ENCODE peak calls at places on chromosomes 2 and 18, in eight cellular contexts. Y, W, P, I, H, E, N and T are unnamed samples.

GRCh38 chr2:101770672-101771071 is 73.2 kb downstream of the MAP4K4 start:
- DNase-seq in Y (peak), W (no peak), P (peak), I (peak), H (no peak), E (peak), N (no peak), T (peak)

GRCh38 chr2:189350515-189351209 is 90.6 kb upstream of the WDR75 start:
- DNase-seq in Y (peak), W (no peak), P (no peak), I (no peak), H (no peak), E (peak), N (peak), T (no peak)

GRCh38 chr2:224885836-224886547 is 156.3 kb downstream of the DOCK10 start:
- DNase-seq in Y (peak), W (no peak), P (peak), I (no peak), H (no peak), E (peak), N (no peak), T (peak)

GRCh38 chr2:191217580-191217979 is 27.6 kb upstream of the MYO1B start:
- DNase-seq in Y (peak), W (no peak), P (peak), I (no peak), H (no peak), E (peak), N (no peak), T (no peak)

GRCh38 chr18:79241755-79242154 is 154.0 kb upstream of the NFATC1 start:
- DNase-seq in Y (no peak), W (no peak), P (no peak), I (no peak), H (no peak), E (no peak), N (no peak), T (no peak)

GRCh38 chr18:23106575-23106974 is 28.7 kb upstream of the CABLES1 start:
- DNase-seq in Y (peak), W (no peak), P (peak), I (no peak), H (no peak), E (peak), N (no peak), T (no peak)

GRCh38 chr18:11982981-11983380 is 1.7 kb downstream of the IMPA2 start:
- DNase-seq in Y (no peak), W (no peak), P (no peak), I (no peak), H (no peak), E (no peak), N (no peak), T (no peak)

GRCh38 chr2:63827749-63828148 is 13.9 kb upstream of the UGP2 start:
- DNase-seq in Y (peak), W (no peak), P (peak), I (no peak), H (no peak), E (peak), N (peak), T (no peak)

GRCh38 chr18:79693561-79694205 is 14.1 kb downstream of the CTDP1 start:
- DNase-seq in Y (no peak), W (peak), P (no peak), I (no peak), H (no peak), E (no peak), N (no peak), T (no peak)

GRCh38 chr18:52216686-52217085 is 123.3 kb upstream of the DCC start:
- DNase-seq in Y (peak), W (no peak), P (no peak), I (no peak), H (no peak), E (peak), N (no peak), T (no peak)

GRCh38 chr18:80191907-80192652 is 55.2 kb downstream of the PARD6G start:
- DNase-seq in Y (no peak), W (no peak), P (no peak), I (no peak), H (no peak), E (no peak), N (no peak), T (peak)

GRCh38 chr18:62844850-62845643 is 129.7 kb downstream of the PHLPP1 start:
- DNase-seq in Y (no peak), W (no peak), P (no peak), I (no peak), H (no peak), E (no peak), N (no peak), T (peak)

GRCh38 chr2:215454519-215454918 is 18.7 kb upstream of the FN1 start:
- DNase-seq in Y (peak), W (no peak), P (peak), I (no peak), H (no peak), E (no peak), N (no peak), T (peak)

GRCh38 chr2:173940208-173941020 is 24.8 kb downstream of the SP3 start:
- DNase-seq in Y (no peak), W (no peak), P (no peak), I (no peak), H (no peak), E (no peak), N (no peak), T (no peak)

GRCh38 chr2:47497843-47498460 is 95.0 kb downstream of the MSH2 start:
- DNase-seq in Y (no peak), W (no peak), P (peak), I (no peak), H (no peak), E (no peak), N (no peak), T (no peak)

GRCh38 chr18:22977847-22978701 is 44.9 kb downstream of the RBBP8 start:
- DNase-seq in Y (peak), W (no peak), P (peak), I (no peak), H (no peak), E (peak), N (no peak), T (no peak)

GRCh38 chr18:4004176-4004829 is 450.8 kb downstream of the DLGAP1 start:
- DNase-seq in Y (peak), W (no peak), P (peak), I (no peak), H (no peak), E (no peak), N (no peak), T (no peak)

GRCh38 chr2:101679801-101680487 is 17.6 kb upstream of the MAP4K4 start:
- DNase-seq in Y (peak), W (no peak), P (no peak), I (no peak), H (no peak), E (no peak), N (no peak), T (no peak)

GRCh38 chr18:76274470-76275289 is 220.4 kb downstream of the ZNF516 start:
- DNase-seq in Y (no peak), W (peak), P (no peak), I (peak), H (no peak), E (peak), N (no peak), T (no peak)

GRCh38 chr18:69648486-69648885 is 247.8 kb downstream of the DOK6 start:
- DNase-seq in Y (no peak), W (no peak), P (no peak), I (no peak), H (no peak), E (no peak), N (no peak), T (no peak)

GRCh38 chr2:238389985-238390682 is 36.6 kb upstream of the ASB1 start:
- DNase-seq in Y (peak), W (no peak), P (peak), I (peak), H (no peak), E (no peak), N (no peak), T (no peak)

GRCh38 chr2:210502997-210503621 is 26.6 kb upstream of the LANCL1 start:
- DNase-seq in Y (peak), W (peak), P (peak), I (peak), H (peak), E (peak), N (no peak), T (peak)

GRCh38 chr2:86021396-86022378 is 84.0 kb downstream of the POLR1A start:
- DNase-seq in Y (no peak), W (no peak), P (no peak), I (no peak), H (no peak), E (no peak), N (no peak), T (no peak)

GRCh38 chr2:25041307-25041927 is 459 bp upstream of the EFR3B start:
- DNase-seq in Y (peak), W (peak), P (peak), I (peak), H (no peak), E (peak), N (peak), T (no peak)

GRCh38 chr2:102488063-102488462 is 15.0 kb downstream of the SLC9A4 start:
- DNase-seq in Y (peak), W (no peak), P (peak), I (no peak), H (no peak), E (peak), N (no peak), T (no peak)

GRCh38 chr2:26724784-26725515 is 32.4 kb downstream of the KCNK3 start:
- DNase-seq in Y (no peak), W (no peak), P (no peak), I (no peak), H (no peak), E (no peak), N (no peak), T (no peak)

GRCh38 chr2:162298669-162299335 is 19.7 kb downstream of the IFIH1 start:
- DNase-seq in Y (no peak), W (no peak), P (no peak), I (no peak), H (no peak), E (no peak), N (no peak), T (no peak)

GRCh38 chr2:176653856-176654443 is 384.7 kb downstream of the MTX2 start:
- DNase-seq in Y (peak), W (peak), P (peak), I (peak), H (peak), E (peak), N (peak), T (no peak)

GRCh38 chr18:50115095-50115494 is 79.9 kb downstream of the MYO5B start:
- DNase-seq in Y (peak), W (no peak), P (peak), I (no peak), H (no peak), E (no peak), N (no peak), T (no peak)

GRCh38 chr2:168814939-168815907 is 12.8 kb downstream of the NOSTRIN start:
- DNase-seq in Y (peak), W (no peak), P (no peak), I (no peak), H (no peak), E (peak), N (no peak), T (no peak)

GRCh38 chr2:224709276-224709675 is 6.9 kb downstream of the CCDC195 start:
- DNase-seq in Y (no peak), W (no peak), P (no peak), I (no peak), H (no peak), E (no peak), N (no peak), T (no peak)

GRCh38 chr2:32894119-32894728 is 52.5 kb upstream of the LTBP1 start:
- DNase-seq in Y (no peak), W (no peak), P (no peak), I (no peak), H (no peak), E (no peak), N (no peak), T (no peak)

GRCh38 chr2:7071916-7072556 is 154.8 kb downstream of the RNF144A start:
- DNase-seq in Y (no peak), W (no peak), P (no peak), I (no peak), H (no peak), E (no peak), N (no peak), T (no peak)

GRCh38 chr2:105926960-105927678 is 182.4 kb downstream of the NCK2 start:
- DNase-seq in Y (no peak), W (no peak), P (no peak), I (no peak), H (no peak), E (no peak), N (no peak), T (no peak)

GRCh38 chr2:101696272-101697123 is 1.0 kb upstream of the MAP4K4 start:
- DNase-seq in Y (no peak), W (no peak), P (peak), I (no peak), H (no peak), E (peak), N (peak), T (no peak)

GRCh38 chr18:73352546-73352945 is 484.8 kb upstream of the NETO1 start:
- DNase-seq in Y (no peak), W (no peak), P (no peak), I (no peak), H (no peak), E (peak), N (no peak), T (no peak)

GRCh38 chr2:212066546-212066945 is 472.1 kb downstream of the ERBB4 start:
- DNase-seq in Y (peak), W (no peak), P (peak), I (no peak), H (no peak), E (no peak), N (no peak), T (no peak)
- TF ChIP-seq CTCF in Y (no peak), W (no peak), P (no peak), I (no peak), H (no peak), E (no peak), N (no peak), T (no peak)

GRCh38 chr18:26457195-26457594 is 91.2 kb downstream of the KCTD1 start:
- DNase-seq in Y (no peak), W (no peak), P (no peak), I (no peak), H (no peak), E (no peak), N (no peak), T (no peak)

GRCh38 chr18:26455639-26456038 is 92.7 kb downstream of the KCTD1 start:
- DNase-seq in Y (no peak), W (no peak), P (no peak), I (no peak), H (no peak), E (no peak), N (no peak), T (no peak)

GRCh38 chr18:26457611-26458350 is 90.6 kb downstream of the KCTD1 start:
- DNase-seq in Y (no peak), W (peak), P (no peak), I (peak), H (no peak), E (no peak), N (no peak), T (no peak)

GRCh38 chr18:26454616-26455015 is 93.7 kb downstream of the KCTD1 start:
- DNase-seq in Y (no peak), W (no peak), P (no peak), I (no peak), H (no peak), E (no peak), N (no peak), T (no peak)

DNA sequence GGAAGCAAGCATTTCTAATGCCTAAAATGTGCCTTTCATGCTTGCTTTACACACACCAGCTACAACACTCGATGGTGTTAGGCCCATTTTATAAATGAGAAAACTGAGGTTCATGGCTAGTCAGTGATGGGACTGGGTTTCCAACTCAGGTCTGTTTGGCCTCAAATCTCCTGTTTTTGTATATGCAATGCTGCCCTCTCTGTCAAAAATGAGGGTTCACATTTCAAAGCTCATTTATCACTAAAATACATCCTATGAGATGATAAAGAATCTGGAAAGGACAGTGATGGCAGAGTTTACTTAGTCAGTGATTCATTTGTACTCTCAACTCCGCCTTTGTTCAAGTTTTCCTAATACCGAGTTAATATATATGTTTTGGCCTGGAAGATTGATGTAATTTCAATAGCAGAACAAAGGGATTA is 92.3 kb downstream of the KCTD1 start:
- DNase-seq in Y (no peak), W (no peak), P (peak), I (no peak), H (no peak), E (no peak), N (no peak), T (no peak)
- TF ChIP-seq CTCF in Y (no peak), W (no peak), P (no peak), I (no peak), H (no peak), E (no peak), N (no peak), T (peak)

GRCh38 chr2:38747007-38747424 is 4.1 kb downstream of the SRSF7 start:
- DNase-seq in Y (no peak), W (no peak), P (no peak), I (no peak), H (no peak), E (no peak), N (no peak), T (no peak)
- TF ChIP-seq CTCF in Y (no peak), W (no peak), P (no peak), I (no peak), H (no peak), E (no peak), N (no peak), T (no peak)

GRCh38 chr18:48951448-48952286 is 902 bp upstream of the SMAD7 start:
- DNase-seq in Y (peak), W (peak), P (peak), I (peak), H (no peak), E (peak), N (peak), T (peak)
- TF ChIP-seq CTCF in Y (no peak), W (no peak), P (peak), I (peak), H (peak), E (no peak), N (no peak), T (peak)

GRCh38 chr2:59276033-59276432 is 1034.9 kb upstream of the FANCL start:
- DNase-seq in Y (no peak), W (peak), P (no peak), I (no peak), H (no peak), E (no peak), N (no peak), T (no peak)
- TF ChIP-seq CTCF in Y (no peak), W (peak), P (peak), I (peak), H (no peak), E (peak), N (no peak), T (peak)

GRCh38 chr2:28322051-28322450 is 70.6 kb upstream of the FOSL2 start:
- DNase-seq in Y (no peak), W (no peak), P (no peak), I (no peak), H (no peak), E (no peak), N (no peak), T (no peak)

GRCh38 chr2:28319118-28320008 is 73.3 kb upstream of the FOSL2 start:
- DNase-seq in Y (peak), W (no peak), P (no peak), I (no peak), H (no peak), E (no peak), N (no peak), T (no peak)

GRCh38 chr2:28320009-28320365 is 72.7 kb upstream of the FOSL2 start:
- DNase-seq in Y (no peak), W (no peak), P (no peak), I (no peak), H (no peak), E (no peak), N (no peak), T (no peak)

GRCh38 chr2:28321426-28321825 is 71.2 kb upstream of the FOSL2 start:
- DNase-seq in Y (peak), W (no peak), P (no peak), I (no peak), H (no peak), E (peak), N (no peak), T (no peak)

GRCh38 chr2:28320371-28320770 is 72.3 kb upstream of the FOSL2 start:
- DNase-seq in Y (no peak), W (no peak), P (no peak), I (no peak), H (no peak), E (no peak), N (no peak), T (no peak)
- TF ChIP-seq CTCF in Y (no peak), W (no peak), P (no peak), I (no peak), H (no peak), E (no peak), N (no peak), T (no peak)

GRCh38 chr2:240873805-240874714 is 5.4 kb downstream of the AGXT start:
- DNase-seq in Y (peak), W (peak), P (no peak), I (no peak), H (no peak), E (no peak), N (peak), T (no peak)
- TF ChIP-seq CTCF in Y (no peak), W (no peak), P (no peak), I (no peak), H (no peak), E (no peak), N (no peak), T (no peak)

GRCh38 chr2:116953-117352 is 70.6 kb upstream of the FAM110C start:
- DNase-seq in Y (no peak), W (no peak), P (no peak), I (no peak), H (no peak), E (no peak), N (no peak), T (no peak)

GRCh38 chr2:110017-110416 is 63.7 kb upstream of the FAM110C start:
- DNase-seq in Y (no peak), W (no peak), P (no peak), I (no peak), H (no peak), E (no peak), N (no peak), T (no peak)

GRCh38 chr2:115303-115702 is 69.0 kb upstream of the FAM110C start:
- DNase-seq in Y (no peak), W (no peak), P (peak), I (no peak), H (no peak), E (no peak), N (no peak), T (no peak)
- TF ChIP-seq CTCF in Y (no peak), W (no peak), P (peak), I (no peak), H (no peak), E (no peak), N (no peak), T (no peak)